ENCODE peak calls at places on chromosome 2, in nine cellular contexts. F is left ventricle myocardium inferior, J is heart left ventricle, Q is colonic mucosa, H is MG63, R is HCT116, N is K562, C is tibial artery, P is MM.1S. S is an unnamed sample. For H3K9me3 and H3K36me3, the result is how much of the 10 kb centered on the place peaks cover.

GRCh38 chr2:101622633-101623521 is 74.6 kb upstream of the MAP4K4 start:
- DNase-seq in P (no peak), Q (no peak), H (no peak), J (no peak), C (no peak), F (no peak), N (no peak), R (no peak), S (no peak)

GRCh38 chr2:30691091-30691947 is 115.9 kb downstream of the CAPN13 start:
- DNase-seq in C (no peak), R (no peak), P (no peak), Q (no peak), J (no peak), N (no peak), F (no peak), H (no peak), S (no peak)

GRCh38 chr2:237889016-237889415 is 29.6 kb downstream of the RAMP1 start:
- DNase-seq in R (no peak), P (no peak), Q (no peak), H (no peak), N (no peak), J (no peak), C (no peak), F (no peak), S (no peak)

GRCh38 chr2:236365258-236366048 is 101.2 kb upstream of the ASB18 start:
- DNase-seq in C (no peak), F (no peak), Q (no peak), H (no peak), J (no peak), P (no peak), N (no peak), R (no peak), S (no peak)

GRCh38 chr2:52193804-52194203 is 1161.9 kb upstream of the NRXN1 start:
- DNase-seq in R (no peak), N (no peak), P (no peak), H (no peak), Q (no peak), J (no peak), C (no peak), F (no peak), S (no peak)

GRCh38 chr2:218145124-218145523 is 19.3 kb downstream of the CXCR2 start:
- DNase-seq in P (no peak), Q (no peak), N (no peak), F (peak), C (no peak), R (no peak), J (no peak), H (no peak), S (peak)

GRCh38 chr2:75896779-75897366 is 186.2 kb upstream of the GCFC2 start:
- DNase-seq in J (no peak), C (no peak), R (no peak), H (no peak), P (peak), F (no peak), Q (peak), N (peak), S (peak)

GRCh38 chr2:144159264-144159663 is 360.7 kb downstream of the ZEB2 start:
- DNase-seq in C (no peak), H (no peak), N (no peak), Q (no peak), J (no peak), R (no peak), P (no peak), F (no peak), S (no peak)

GRCh38 chr2:31606511-31606910 is 25.8 kb upstream of the SRD5A2 start:
- DNase-seq in N (no peak), Q (no peak), J (no peak), R (no peak), C (no peak), F (no peak), H (peak), P (no peak), S (no peak)

GRCh38 chr2:240030379-240031094 is at the start of gene OR6B2:
- DNase-seq in R (no peak), H (no peak), N (no peak), C (no peak), F (no peak), J (no peak), Q (no peak), P (no peak), S (no peak)

GRCh38 chr2:1493361-1494126 is 80.3 kb downstream of the TPO start:
- DNase-seq in N (no peak), J (no peak), F (no peak), H (no peak), Q (no peak), P (no peak), R (no peak), C (no peak), S (no peak)

GRCh38 chr2:123717616-123718279 is 307.3 kb upstream of the CNTNAP5 start:
- DNase-seq in N (no peak), P (no peak), H (no peak), F (no peak), C (no peak), R (no peak), Q (no peak), J (no peak), S (peak)

GRCh38 chr2:123720760-123721159 is 304.3 kb upstream of the CNTNAP5 start:
- DNase-seq in N (no peak), P (no peak), H (no peak), Q (no peak), C (no peak), F (no peak), J (no peak), R (no peak), S (peak)

DNA sequence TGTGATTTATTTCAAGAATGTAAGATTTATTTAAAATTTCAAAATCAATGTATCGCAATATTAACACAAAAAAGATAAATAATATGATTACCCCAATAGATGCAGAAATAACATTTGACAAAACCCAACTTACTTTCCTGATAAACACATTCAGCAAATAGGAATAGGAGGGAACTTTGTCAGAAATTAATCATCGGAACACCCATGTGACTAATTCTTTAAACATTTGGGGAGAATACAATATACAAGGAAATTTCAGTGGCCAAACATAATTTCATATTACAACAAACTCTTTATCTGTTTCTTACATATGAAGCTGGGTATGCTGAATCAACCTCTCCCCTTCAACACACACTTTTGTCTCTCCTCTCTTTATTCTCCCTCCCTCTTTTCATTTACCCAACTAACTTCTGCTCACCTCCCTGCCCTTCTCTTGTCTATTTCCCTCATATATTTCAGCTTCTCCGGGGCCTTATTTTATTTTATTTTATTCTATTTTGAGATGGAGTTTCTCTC is 309.6 kb upstream of the CNTNAP5 start:
- DNase-seq in R (no peak), F (no peak), Q (no peak), J (no peak), H (no peak), C (no peak), N (no peak), P (no peak), S (no peak)
- H3K9me3 ChIP-seq in R (under half), F (under half), Q (under half), J (under half), H (under half), C (under half), N (under half), P (under half), S (under half)

GRCh38 chr2:132659331-132659730 is 10.7 kb downstream of the LYPD1 start:
- DNase-seq in J (no peak), R (no peak), F (no peak), H (no peak), Q (no peak), P (no peak), N (no peak), C (no peak), S (no peak)
- H3K36me3 ChIP-seq in J (under half), R (under half), F (under half), H (under half), Q (under half), P (under half), N (under half), C (under half), S (under half)

GRCh38 chr2:203533696-203534471 is 1.2 kb downstream of the RAPH1 start:
- DNase-seq in Q (no peak), F (no peak), J (no peak), R (no peak), H (no peak), P (peak), C (no peak), N (peak), S (no peak)
- H3K4me3 ChIP-seq in Q (peak), F (peak), J (peak), R (peak), H (peak), P (peak), C (peak), N (no peak), S (peak)

GRCh38 chr2:203857656-203858055 is 9.9 kb upstream of the CTLA4 start:
- DNase-seq in P (peak), J (no peak), N (no peak), F (no peak), C (no peak), R (no peak), Q (no peak), H (no peak), S (no peak)
- H3K9me3 ChIP-seq in P (under half), J (under half), N (under half), F (under half), C (under half), R (under half), Q (under half), H (under half), S (under half)

DNA sequence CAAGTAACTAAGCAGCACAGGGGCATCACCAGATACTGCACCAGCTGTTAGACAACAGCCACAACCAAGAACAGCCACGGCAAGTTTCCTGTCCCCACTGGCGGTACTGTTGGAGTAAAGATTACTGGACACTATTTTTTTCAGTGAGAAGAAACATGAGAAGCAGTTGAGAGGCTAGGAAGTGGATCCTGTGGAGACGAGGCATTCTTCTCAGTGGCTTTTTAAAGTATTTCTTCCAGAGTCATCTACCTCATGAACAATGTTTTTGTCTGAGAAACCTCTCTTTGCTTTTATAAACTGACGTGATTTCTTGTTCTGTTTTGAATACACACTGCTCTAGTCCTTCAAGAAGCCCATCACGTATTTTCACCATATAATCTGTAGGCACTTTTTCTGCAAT is 18.8 kb downstream of the TM4SF20 start:
- DNase-seq in F (no peak), N (no peak), R (no peak), H (no peak), Q (no peak), P (no peak), C (no peak), J (no peak), S (no peak)
- H3K36me3 ChIP-seq in F (half or more), N (under half), R (under half), H (half or more), Q (under half), P (under half), C (under half), J (under half), S (under half)

DNA sequence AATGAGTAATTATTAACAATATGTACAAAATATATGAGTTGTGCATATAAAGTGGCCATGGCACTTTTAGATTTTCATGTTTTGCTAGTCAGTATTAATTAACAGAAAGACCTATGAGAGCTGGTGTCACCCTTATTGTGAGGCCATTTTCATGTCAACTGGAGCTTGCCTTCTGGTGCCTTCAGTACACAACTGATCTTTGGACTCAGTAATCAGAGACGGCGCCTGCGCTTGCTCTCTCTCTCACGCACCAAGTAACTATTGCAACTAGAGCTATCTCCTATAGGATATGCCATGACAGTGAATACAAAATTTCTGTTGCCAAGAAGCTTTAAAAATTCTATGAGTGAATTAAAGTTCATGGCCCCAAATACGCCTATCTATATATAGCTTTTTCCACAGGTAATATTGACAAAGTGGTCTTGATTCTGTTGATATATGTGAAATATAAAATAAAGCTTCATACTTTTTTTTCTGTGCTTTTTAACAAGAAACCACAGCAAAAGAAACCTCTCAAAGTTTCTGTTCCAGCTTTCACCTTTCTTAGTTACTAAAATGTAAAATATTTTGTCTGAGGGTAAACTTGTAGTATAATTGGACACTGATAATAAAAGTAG is 2.9 kb downstream of the SERTAD2 start:
- DNase-seq in N (no peak), J (no peak), C (no peak), P (peak), R (no peak), Q (peak), H (no peak), F (no peak), S (no peak)
- H3K4me3 ChIP-seq in N (no peak), J (no peak), C (no peak), P (no peak), R (no peak), Q (no peak), H (peak), F (no peak), S (no peak)